ENCODE peak calls at places on chromosomes 4 and X, in five cellular contexts. U is T-helper 2 cell, N is mammary epithelial cell, J is GM23338, T is psoas muscle. I is an unnamed sample.

GRCh38 chrX:105765691-105766090 is 56.6 kb upstream of the NRK start:
- DNase-seq in U (no peak), N (no peak), J (peak; percentile 1), T (no peak), I (no peak)

GRCh38 chrX:129596077-129596476 is 56.0 kb downstream of the OCRL start:
- DNase-seq in U (no peak), N (no peak), J (no peak), T (no peak), I (no peak)

GRCh38 chrX:134418317-134419113 is 41.5 kb upstream of the HPRT1 start:
- DNase-seq in U (no peak), N (no peak), J (no peak), T (no peak), I (no peak)

GRCh38 chr4:1248262-1249147 is at the start of gene CTBP1:
- DNase-seq in U (peak; percentile 78), N (peak; percentile 80), J (peak; percentile 82), T (peak; percentile 82), I (peak; percentile 39)

GRCh38 chr4:153643406-153644016 is 40.6 kb upstream of the TLR2 start:
- DNase-seq in U (no peak), N (peak; percentile 54), J (peak; percentile 47), T (no peak), I (no peak)

GRCh38 chr4:48665555-48666186 is 114.4 kb downstream of the FRYL start:
- DNase-seq in U (no peak), N (peak; percentile 65), J (no peak), T (no peak), I (no peak)

GRCh38 chrX:53321216-53321942 is 40.0 kb upstream of the IQSEC2 start:
- DNase-seq in U (no peak), N (no peak), J (peak; percentile 22), T (peak; percentile 25), I (no peak)

GRCh38 chr4:128871948-128872347 is 62.4 kb downstream of the JADE1 start:
- DNase-seq in U (no peak), N (peak; percentile 20), J (no peak), T (no peak), I (no peak)

GRCh38 chr4:57187241-57187640 is 77.1 kb upstream of the IGFBP7 start:
- DNase-seq in U (no peak), N (peak; percentile 87), J (peak; percentile 14), T (no peak), I (no peak)

GRCh38 chr4:127586922-127587571 is 45.7 kb upstream of the INTU start:
- DNase-seq in U (no peak), N (peak; percentile 45), J (peak; percentile 86), T (no peak), I (no peak)

GRCh38 chr4:151659631-151660030 is 101.2 kb downstream of the GATB start:
- DNase-seq in U (no peak), N (no peak), J (no peak), T (peak; percentile 52), I (peak; percentile 7)

GRCh38 chr4:112968456-112969159 is 80.8 kb upstream of the ANK2 start:
- DNase-seq in U (no peak), N (peak; percentile 58), J (no peak), T (no peak), I (no peak)

GRCh38 chr4:113636877-113637276 is 124.7 kb downstream of the CAMK2D start:
- DNase-seq in U (peak; percentile 3), N (peak; percentile 53), J (no peak), T (no peak), I (no peak)

GRCh38 chrX:130018143-130018542 is 35.7 kb downstream of the BCORL1 start:
- DNase-seq in U (no peak), N (no peak), J (no peak), T (no peak), I (no peak)